ENCODE peak calls at places on chromosomes 12 and 14, in four cellular contexts. I is HCEC 1CT, H is GM04504, O is AG10803. Y is an unnamed sample.

GRCh38 chr12:12003609-12004008 is 67.1 kb upstream of the BCL2L14 start:
- DNase-seq in I (no peak), H (no peak), O (no peak), Y (no peak)

GRCh38 chr14:97993508-97994019 is 1196.4 kb downstream of the VRK1 start:
- DNase-seq in I (no peak), H (no peak), O (no peak), Y (no peak)

GRCh38 chr14:105487449-105487985 is 831 bp downstream of the CRIP1 start:
- DNase-seq in I (no peak), H (no peak), O (no peak), Y (no peak)

GRCh38 chr12:44558340-44559100 is 317.6 kb downstream of the NELL2 start:
- DNase-seq in I (no peak), H (no peak), O (no peak), Y (no peak)

GRCh38 chr14:104266643-104267575 is 128.5 kb downstream of the KIF26A start:
- DNase-seq in I (no peak), H (no peak), O (no peak), Y (no peak)

GRCh38 chr12:15842106-15842505 is 40.1 kb upstream of the STRAP start:
- DNase-seq in I (peak), H (peak), O (peak), Y (no peak)

GRCh38 chr12:120851444-120851843 is 52.7 kb downstream of the SPPL3 start:
- DNase-seq in I (no peak), H (no peak), O (no peak), Y (no peak)

GRCh38 chr12:68034567-68034966 is 45.3 kb downstream of the IFNG-AS1 start:
- DNase-seq in I (no peak), H (no peak), O (no peak), Y (no peak)

GRCh38 chr12:57868870-57869609 is 22.5 kb upstream of the CTDSP2 start:
- DNase-seq in I (no peak), H (no peak), O (no peak), Y (no peak)

GRCh38 chr14:33634631-33635030 is 316.2 kb downstream of the EGLN3 start:
- DNase-seq in I (no peak), H (no peak), O (peak), Y (no peak)

GRCh38 chr14:50335389-50335788 is 23.3 kb downstream of the DMAC2L start:
- DNase-seq in I (peak), H (no peak), O (peak), Y (no peak)

GRCh38 chr12:131434208-131435125 is 276.4 kb upstream of the SFSWAP start:
- DNase-seq in I (no peak), H (no peak), O (no peak), Y (no peak)

GRCh38 chr12:57342207-57342691 is 88.6 kb downstream of the R3HDM2 start:
- DNase-seq in I (no peak), H (no peak), O (peak), Y (no peak)

GRCh38 chr12:105382771-105383632 is 52.5 kb downstream of the C12orf75 start:
- DNase-seq in I (peak), H (peak), O (peak), Y (peak)

GRCh38 chr14:92945544-92945943 is 22.6 kb downstream of the CHGA start:
- DNase-seq in I (no peak), H (no peak), O (no peak), Y (no peak)

GRCh38 chr12:793037-793436 is 40.7 kb downstream of the WNK1 start:
- DNase-seq in I (peak), H (no peak), O (no peak), Y (no peak)

GRCh38 chr14:101402936-101403660 is 158.2 kb upstream of the DIO3 start:
- DNase-seq in I (no peak), H (no peak), O (peak), Y (no peak)

GRCh38 chr12:96236221-96236822 is 42.1 kb downstream of the ELK3 start:
- DNase-seq in I (no peak), H (peak), O (peak), Y (no peak)

GRCh38 chr14:24279301-24280186 is 8.1 kb upstream of the RABGGTA start:
- DNase-seq in I (no peak), H (no peak), O (no peak), Y (no peak)